ENCODE peak calls at places on chromosomes 11 and 22, in five cellular contexts. One of them, this sample, is unnamed.

GRCh38 chr11:57230797-57231538 is 6.1 kb downstream of the APLNR start:
- DNase-seq in pancreas: no peak
- DNase-seq in tibial artery: no peak
- DNase-seq in right lobe of liver: no peak
- DNase-seq in left ventricle myocardium inferior: no peak
- DNase-seq in this sample: peak; percentile 24

GRCh38 chr11:117072517-117073218 is 25.6 kb downstream of the SIK3 start:
- DNase-seq in tibial artery: no peak
- DNase-seq in left ventricle myocardium inferior: no peak
- DNase-seq in pancreas: no peak
- DNase-seq in right lobe of liver: no peak
- DNase-seq in this sample: no peak

GRCh38 chr11:116515666-116516184 is 257.1 kb downstream of the BUD13 start:
- DNase-seq in tibial artery: no peak
- DNase-seq in pancreas: no peak
- DNase-seq in right lobe of liver: peak; percentile 52
- DNase-seq in left ventricle myocardium inferior: no peak
- DNase-seq in this sample: no peak

GRCh38 chr11:59224419-59224928 is 11.7 kb upstream of the MPEG1 start:
- DNase-seq in tibial artery: no peak
- DNase-seq in left ventricle myocardium inferior: no peak
- DNase-seq in pancreas: no peak
- DNase-seq in right lobe of liver: no peak
- DNase-seq in this sample: no peak

GRCh38 chr11:64969209-64969608 is 2.7 kb downstream of the MAJIN start:
- DNase-seq in pancreas: no peak
- DNase-seq in left ventricle myocardium inferior: no peak
- DNase-seq in right lobe of liver: no peak
- DNase-seq in tibial artery: no peak
- DNase-seq in this sample: no peak

GRCh38 chr11:25566298-25567200 is 765.4 kb upstream of the ANO3 start:
- DNase-seq in tibial artery: peak; percentile 75
- DNase-seq in pancreas: peak; percentile 13
- DNase-seq in right lobe of liver: no peak
- DNase-seq in left ventricle myocardium inferior: peak; percentile 23
- DNase-seq in this sample: no peak

GRCh38 chr11:108148549-108148948 is 27.2 kb downstream of the ACAT1 start:
- DNase-seq in tibial artery: no peak
- DNase-seq in right lobe of liver: no peak
- DNase-seq in pancreas: no peak
- DNase-seq in left ventricle myocardium inferior: no peak
- DNase-seq in this sample: no peak

GRCh38 chr11:779955-780532 is 2.8 kb upstream of the GATD1 start:
- DNase-seq in tibial artery: no peak
- DNase-seq in pancreas: no peak
- DNase-seq in right lobe of liver: no peak
- DNase-seq in left ventricle myocardium inferior: no peak
- DNase-seq in this sample: no peak

GRCh38 chr22:46737105-46737975 is 712 bp downstream of the CERK start:
- DNase-seq in right lobe of liver: no peak
- DNase-seq in left ventricle myocardium inferior: peak; percentile 47
- DNase-seq in tibial artery: peak; percentile 38
- DNase-seq in pancreas: no peak
- DNase-seq in this sample: no peak

GRCh38 chr22:43985532-43985931 is 30.3 kb downstream of the SAMM50 start:
- DNase-seq in pancreas: no peak
- DNase-seq in right lobe of liver: no peak
- DNase-seq in tibial artery: no peak
- DNase-seq in left ventricle myocardium inferior: no peak
- DNase-seq in this sample: peak; percentile 73
- H3K27ac ChIP-seq in pancreas: no peak overlapping the region
- H3K27ac ChIP-seq in right lobe of liver: no peak overlapping the region
- H3K27ac ChIP-seq in tibial artery: no peak overlapping the region
- H3K27ac ChIP-seq in left ventricle myocardium inferior: no peak overlapping the region
- H3K27ac ChIP-seq in this sample: peak overlapping the region; percentile 16

GRCh38 chr11:8262552-8263108 is 1.0 kb downstream of the LMO1 start:
- DNase-seq in right lobe of liver: peak; percentile 39
- DNase-seq in tibial artery: peak; percentile 26
- DNase-seq in pancreas: no peak
- DNase-seq in left ventricle myocardium inferior: peak; percentile 37
- DNase-seq in this sample: peak; percentile 26
- H3K4me3 ChIP-seq in right lobe of liver: peak overlapping the region; percentile 25
- H3K4me3 ChIP-seq in tibial artery: peak overlapping the region; percentile 61
- H3K4me3 ChIP-seq in pancreas: peak overlapping the region; percentile 46
- H3K4me3 ChIP-seq in left ventricle myocardium inferior: peak overlapping the region; percentile 70
- H3K4me3 ChIP-seq in this sample: peak overlapping the region; percentile 71

DNA sequence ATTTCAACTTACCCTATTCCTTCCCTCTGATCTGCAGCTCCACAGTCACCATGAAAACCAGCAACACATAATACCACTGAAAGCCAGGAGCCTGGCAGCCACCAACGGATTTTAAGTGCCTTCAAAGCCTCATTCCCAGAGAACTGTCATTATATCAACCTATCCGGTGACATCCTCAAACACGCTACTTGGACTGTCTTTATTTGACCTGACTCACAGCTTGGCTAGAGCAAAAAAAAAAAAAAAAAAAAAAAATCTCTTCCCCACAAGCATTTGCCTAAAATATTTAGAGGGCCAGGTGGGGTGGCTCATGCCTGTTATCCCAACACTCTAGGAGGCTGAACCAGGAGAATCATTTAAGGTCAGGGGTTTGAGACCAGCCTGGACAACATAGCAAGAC is 32.4 kb upstream of the ARHGAP32 start:
- DNase-seq in tibial artery: no peak
- DNase-seq in pancreas: no peak
- DNase-seq in right lobe of liver: no peak
- DNase-seq in left ventricle myocardium inferior: no peak
- DNase-seq in this sample: no peak
- H3K27me3 ChIP-seq in tibial artery: no peaks in the 10 kb centered on the region
- H3K27me3 ChIP-seq in pancreas: no peaks in the 10 kb centered on the region
- H3K27me3 ChIP-seq in right lobe of liver: no peaks in the 10 kb centered on the region
- H3K27me3 ChIP-seq in left ventricle myocardium inferior: no peaks in the 10 kb centered on the region
- H3K27me3 ChIP-seq in this sample: no peaks in the 10 kb centered on the region

GRCh38 chr11:9815486-9816136 is 151.7 kb downstream of the SWAP70 start:
- DNase-seq in right lobe of liver: no peak
- DNase-seq in tibial artery: peak; percentile 41
- DNase-seq in pancreas: no peak
- DNase-seq in left ventricle myocardium inferior: no peak
- DNase-seq in this sample: no peak
- H3K27ac ChIP-seq in right lobe of liver: no peak overlapping the region
- H3K27ac ChIP-seq in tibial artery: no peak overlapping the region
- H3K27ac ChIP-seq in pancreas: no peak overlapping the region
- H3K27ac ChIP-seq in left ventricle myocardium inferior: no peak overlapping the region
- H3K27ac ChIP-seq in this sample: no peak overlapping the region

GRCh38 chr22:37128555-37129281 is 19.2 kb upstream of the TMPRSS6 start:
- DNase-seq in right lobe of liver: peak; percentile 72
- DNase-seq in tibial artery: no peak
- DNase-seq in pancreas: no peak
- DNase-seq in left ventricle myocardium inferior: no peak
- DNase-seq in this sample: no peak
- H3K4me3 ChIP-seq in right lobe of liver: no peak overlapping the region
- H3K4me3 ChIP-seq in tibial artery: no peak overlapping the region
- H3K4me3 ChIP-seq in pancreas: no peak overlapping the region
- H3K4me3 ChIP-seq in left ventricle myocardium inferior: no peak overlapping the region
- H3K4me3 ChIP-seq in this sample: no peak overlapping the region

GRCh38 chr11:118606157-118606843 is 1.1 kb upstream of the PHLDB1 start:
- DNase-seq in left ventricle myocardium inferior: peak; percentile 53
- DNase-seq in right lobe of liver: no peak
- DNase-seq in tibial artery: no peak
- DNase-seq in pancreas: no peak
- DNase-seq in this sample: no peak
- H3K27me3 ChIP-seq in left ventricle myocardium inferior: no peaks in the 10 kb centered on the region
- H3K27me3 ChIP-seq in right lobe of liver: peaks cover 9% of the 10 kb centered on the region
- H3K27me3 ChIP-seq in tibial artery: no peaks in the 10 kb centered on the region
- H3K27me3 ChIP-seq in pancreas: no peaks in the 10 kb centered on the region
- H3K27me3 ChIP-seq in this sample: no peaks in the 10 kb centered on the region

DNA sequence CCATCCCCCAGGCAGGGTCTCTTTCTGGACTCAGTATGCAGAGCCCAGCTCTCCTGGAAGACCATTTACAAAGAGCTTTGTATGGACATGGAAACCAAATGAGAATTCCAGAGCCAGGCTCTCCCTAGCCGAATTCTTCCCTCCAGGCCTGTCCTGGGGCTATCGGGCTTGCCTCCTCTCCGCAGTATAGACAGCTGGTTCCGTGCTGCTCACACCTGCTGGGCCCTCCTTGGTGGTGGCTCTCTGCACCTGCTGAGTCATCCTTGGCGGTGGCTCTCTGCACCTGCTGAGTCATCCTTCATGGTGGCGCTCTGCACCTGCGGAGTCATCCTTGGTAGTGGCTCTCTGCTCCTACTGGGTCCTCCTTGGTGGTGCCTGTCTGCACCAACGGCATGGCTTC is 743.5 kb downstream of the BRD1 start:
- DNase-seq in left ventricle myocardium inferior: no peak
- DNase-seq in tibial artery: no peak
- DNase-seq in right lobe of liver: no peak
- DNase-seq in pancreas: no peak
- DNase-seq in this sample: no peak
- H3K27ac ChIP-seq in left ventricle myocardium inferior: no peak overlapping the region
- H3K27ac ChIP-seq in tibial artery: no peak overlapping the region
- H3K27ac ChIP-seq in right lobe of liver: no peak overlapping the region
- H3K27ac ChIP-seq in pancreas: no peak overlapping the region
- H3K27ac ChIP-seq in this sample: no peak overlapping the region

GRCh38 chr11:69114811-69115523 is 40.8 kb upstream of the SMIM38 start:
- DNase-seq in right lobe of liver: no peak
- DNase-seq in tibial artery: no peak
- DNase-seq in pancreas: no peak
- DNase-seq in left ventricle myocardium inferior: no peak
- DNase-seq in this sample: no peak
- H3K4me3 ChIP-seq in right lobe of liver: no peak overlapping the region
- H3K4me3 ChIP-seq in tibial artery: no peak overlapping the region
- H3K4me3 ChIP-seq in pancreas: no peak overlapping the region
- H3K4me3 ChIP-seq in left ventricle myocardium inferior: no peak overlapping the region
- H3K4me3 ChIP-seq in this sample: no peak overlapping the region

DNA sequence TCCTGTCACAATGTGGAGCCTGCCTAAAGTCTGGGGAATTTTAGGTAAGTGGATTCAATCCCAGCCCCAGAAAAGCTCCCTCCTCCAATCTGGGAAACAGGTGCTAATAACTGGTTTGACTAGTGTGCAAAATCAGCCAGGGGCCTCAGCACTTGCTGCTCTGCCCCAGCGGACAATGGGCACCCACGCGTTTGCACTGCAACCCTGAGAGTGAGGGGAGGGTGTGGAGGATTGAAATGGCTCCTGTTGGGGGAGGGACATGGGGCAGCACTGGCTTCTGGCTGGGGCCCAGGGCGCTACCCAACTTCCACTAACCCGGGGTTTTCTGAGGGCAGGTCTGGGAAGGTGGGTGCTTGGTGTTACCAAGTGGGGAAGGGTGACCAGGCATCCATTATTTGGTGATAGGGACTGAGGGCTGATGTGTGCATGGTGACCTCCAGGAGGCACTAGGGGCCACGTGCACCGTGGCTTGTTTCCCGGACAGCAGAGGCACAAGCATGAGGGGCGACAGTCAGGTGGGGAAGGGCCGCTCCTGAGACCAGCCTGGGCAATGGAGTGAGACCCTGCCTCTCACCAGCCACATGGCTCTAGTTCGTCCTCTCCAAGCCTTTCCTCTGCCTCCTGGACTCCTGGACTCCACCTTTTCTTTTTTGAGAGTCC is 4.3 kb upstream of the PNPLA5 start:
- DNase-seq in tibial artery: no peak
- DNase-seq in right lobe of liver: no peak
- DNase-seq in pancreas: no peak
- DNase-seq in left ventricle myocardium inferior: no peak
- DNase-seq in this sample: no peak
- H3K27me3 ChIP-seq in tibial artery: no peaks in the 10 kb centered on the region
- H3K27me3 ChIP-seq in right lobe of liver: peaks cover 9% of the 10 kb centered on the region
- H3K27me3 ChIP-seq in pancreas: peaks cover 6% of the 10 kb centered on the region
- H3K27me3 ChIP-seq in left ventricle myocardium inferior: peaks cover 76% of the 10 kb centered on the region
- H3K27me3 ChIP-seq in this sample: peaks cover 10% of the 10 kb centered on the region

This sample was measured in dorsolateral prefrontal cortex.